ENCODE peak calls at places on chromosome 15, in four cellular contexts. One of them, this sample, is unnamed.

GRCh38 chr15:58724471-58724870 is 25.0 kb downstream of the ADAM10 start:
- DNase-seq in HepG2: no peak
- DNase-seq in WTC11: no peak
- DNase-seq in GM12878: peak; percentile 71
- DNase-seq in this sample: no peak

GRCh38 chr15:87661481-87661880 is 595.1 kb downstream of the NTRK3 start:
- DNase-seq in HepG2: no peak
- DNase-seq in WTC11: no peak
- DNase-seq in GM12878: no peak
- DNase-seq in this sample: no peak

GRCh38 chr15:75237316-75237982 is 20.7 kb upstream of the GOLGA6C start:
- DNase-seq in HepG2: no peak
- DNase-seq in WTC11: peak; percentile 13
- DNase-seq in GM12878: no peak
- DNase-seq in this sample: no peak

GRCh38 chr15:39084683-39085530 is 496.0 kb upstream of the THBS1 start:
- DNase-seq in HepG2: peak; percentile 21
- DNase-seq in WTC11: no peak
- DNase-seq in GM12878: no peak
- DNase-seq in this sample: no peak

GRCh38 chr15:56058986-56059385 is 65.6 kb upstream of the NEDD4 start:
- DNase-seq in HepG2: no peak
- DNase-seq in WTC11: no peak
- DNase-seq in GM12878: no peak
- DNase-seq in this sample: no peak

GRCh38 chr15:35486296-35486695 is 59.7 kb downstream of the DPH6 start:
- DNase-seq in HepG2: no peak
- DNase-seq in WTC11: no peak
- DNase-seq in GM12878: no peak
- DNase-seq in this sample: no peak

GRCh38 chr15:25858952-25859760 is 4.0 kb downstream of the ATP10A start:
- DNase-seq in HepG2: no peak
- DNase-seq in WTC11: no peak
- DNase-seq in GM12878: no peak
- DNase-seq in this sample: no peak

GRCh38 chr15:75921732-75922703 is 18.3 kb downstream of the FBXO22 start:
- DNase-seq in HepG2: peak; percentile 51
- DNase-seq in WTC11: peak; percentile 28
- DNase-seq in GM12878: no peak
- DNase-seq in this sample: no peak

GRCh38 chr15:76342382-76343201 is 6.0 kb downstream of the ISL2 start:
- DNase-seq in HepG2: no peak
- DNase-seq in WTC11: peak; percentile 78
- DNase-seq in GM12878: no peak
- DNase-seq in this sample: no peak

GRCh38 chr15:100902436-100903190 is 16.5 kb upstream of the LRRK1 start:
- DNase-seq in HepG2: peak; percentile 7
- DNase-seq in WTC11: no peak
- DNase-seq in GM12878: no peak
- DNase-seq in this sample: no peak

GRCh38 chr15:60093273-60094067 is 89.4 kb downstream of the FOXB1 start:
- DNase-seq in HepG2: peak; percentile 59
- DNase-seq in WTC11: no peak
- DNase-seq in GM12878: no peak
- DNase-seq in this sample: no peak

GRCh38 chr15:33206366-33206765 is 11.9 kb upstream of the FMN1 start:
- DNase-seq in HepG2: no peak
- DNase-seq in WTC11: no peak
- DNase-seq in GM12878: no peak
- DNase-seq in this sample: no peak

GRCh38 chr15:78256044-78256437 is 8.3 kb upstream of the DNAJA4 start:
- DNase-seq in HepG2: no peak
- DNase-seq in WTC11: no peak
- DNase-seq in GM12878: no peak
- DNase-seq in this sample: no peak

GRCh38 chr15:94375997-94376396 is 144.6 kb downstream of the MCTP2 start:
- DNase-seq in HepG2: no peak
- DNase-seq in WTC11: peak; percentile 18
- DNase-seq in GM12878: no peak
- DNase-seq in this sample: no peak

GRCh38 chr15:34684351-34684750 is 70.4 kb downstream of the GJD2 start:
- DNase-seq in HepG2: no peak
- DNase-seq in WTC11: no peak
- DNase-seq in GM12878: no peak
- DNase-seq in this sample: no peak

GRCh38 chr15:58582150-58582549 is 150.4 kb downstream of the LIPC start:
- DNase-seq in HepG2: no peak
- DNase-seq in WTC11: no peak
- DNase-seq in GM12878: no peak
- DNase-seq in this sample: no peak

GRCh38 chr15:75176404-75176761 is 25.3 kb upstream of the C15orf39 start:
- DNase-seq in HepG2: peak; percentile 32
- DNase-seq in WTC11: no peak
- DNase-seq in GM12878: no peak
- DNase-seq in this sample: no peak

GRCh38 chr15:67915374-67916050 is 75.7 kb upstream of the RNU6-1 start:
- DNase-seq in HepG2: peak; percentile 96
- DNase-seq in WTC11: no peak
- DNase-seq in GM12878: no peak
- DNase-seq in this sample: no peak

GRCh38 chr15:79743032-79743431 is 153.8 kb downstream of the MTHFS start:
- DNase-seq in HepG2: no peak
- DNase-seq in WTC11: no peak
- DNase-seq in GM12878: no peak
- DNase-seq in this sample: no peak

GRCh38 chr15:71191296-71191695 is 76.0 kb downstream of the THSD4 start:
- DNase-seq in HepG2: no peak
- DNase-seq in WTC11: no peak
- DNase-seq in GM12878: no peak
- DNase-seq in this sample: no peak

GRCh38 chr15:39192376-39192775 is 388.5 kb upstream of the THBS1 start:
- DNase-seq in HepG2: no peak
- DNase-seq in WTC11: no peak
- DNase-seq in GM12878: no peak
- DNase-seq in this sample: no peak

GRCh38 chr15:72902245-72902928 is 118.8 kb upstream of the ADPGK start:
- DNase-seq in HepG2: no peak
- DNase-seq in WTC11: no peak
- DNase-seq in GM12878: no peak
- DNase-seq in this sample: no peak

GRCh38 chr15:70627322-70627721 is 136.0 kb downstream of the UACA start:
- DNase-seq in HepG2: no peak
- DNase-seq in WTC11: no peak
- DNase-seq in GM12878: no peak
- DNase-seq in this sample: no peak

GRCh38 chr15:71802770-71803169 is 7.6 kb upstream of the NR2E3 start:
- DNase-seq in HepG2: no peak
- DNase-seq in WTC11: peak; percentile 88
- DNase-seq in GM12878: no peak
- DNase-seq in this sample: peak; percentile 65

GRCh38 chr15:39459538-39459937 is 121.3 kb upstream of the THBS1 start:
- DNase-seq in HepG2: no peak
- DNase-seq in WTC11: no peak
- DNase-seq in GM12878: no peak
- DNase-seq in this sample: no peak

GRCh38 chr15:96457852-96458251 is 127.4 kb downstream of the NR2F2 start:
- DNase-seq in HepG2: no peak
- DNase-seq in WTC11: no peak
- DNase-seq in GM12878: no peak
- DNase-seq in this sample: no peak

GRCh38 chr15:59867436-59867835 is 136.7 kb upstream of the FOXB1 start:
- DNase-seq in HepG2: no peak
- DNase-seq in WTC11: no peak
- DNase-seq in GM12878: no peak
- DNase-seq in this sample: no peak

GRCh38 chr15:95734422-95735316 is 595.8 kb upstream of the NR2F2 start:
- DNase-seq in HepG2: no peak
- DNase-seq in WTC11: no peak
- DNase-seq in GM12878: no peak
- DNase-seq in this sample: peak; percentile 17

GRCh38 chr15:44588541-44588940 is 51.6 kb downstream of the EIF3J start:
- DNase-seq in HepG2: peak; percentile 68
- DNase-seq in WTC11: no peak
- DNase-seq in GM12878: no peak
- DNase-seq in this sample: no peak

GRCh38 chr15:44585633-44586032 is 48.7 kb downstream of the EIF3J start:
- DNase-seq in HepG2: no peak
- DNase-seq in WTC11: no peak
- DNase-seq in GM12878: no peak
- DNase-seq in this sample: no peak

GRCh38 chr15:44580105-44580504 is 43.2 kb downstream of the EIF3J start:
- DNase-seq in HepG2: no peak
- DNase-seq in WTC11: no peak
- DNase-seq in GM12878: no peak
- DNase-seq in this sample: no peak

GRCh38 chr15:44584162-44584749 is 47.3 kb downstream of the EIF3J start:
- DNase-seq in HepG2: peak; percentile 36
- DNase-seq in WTC11: peak; percentile 67
- DNase-seq in GM12878: no peak
- DNase-seq in this sample: no peak
- TF ChIP-seq TCF7 in HepG2: no peak
- TF ChIP-seq TCF7 in WTC11: no peak
- TF ChIP-seq TCF7 in GM12878: no peak
- TF ChIP-seq TCF7 in this sample: no peak

GRCh38 chr15:63453181-63453905 is 51.0 kb upstream of the USP3 start:
- DNase-seq in HepG2: no peak
- DNase-seq in WTC11: no peak
- DNase-seq in GM12878: no peak
- DNase-seq in this sample: no peak
- TF ChIP-seq TCF7 in HepG2: no peak
- TF ChIP-seq TCF7 in WTC11: no peak
- TF ChIP-seq TCF7 in GM12878: no peak
- TF ChIP-seq TCF7 in this sample: no peak

DNA sequence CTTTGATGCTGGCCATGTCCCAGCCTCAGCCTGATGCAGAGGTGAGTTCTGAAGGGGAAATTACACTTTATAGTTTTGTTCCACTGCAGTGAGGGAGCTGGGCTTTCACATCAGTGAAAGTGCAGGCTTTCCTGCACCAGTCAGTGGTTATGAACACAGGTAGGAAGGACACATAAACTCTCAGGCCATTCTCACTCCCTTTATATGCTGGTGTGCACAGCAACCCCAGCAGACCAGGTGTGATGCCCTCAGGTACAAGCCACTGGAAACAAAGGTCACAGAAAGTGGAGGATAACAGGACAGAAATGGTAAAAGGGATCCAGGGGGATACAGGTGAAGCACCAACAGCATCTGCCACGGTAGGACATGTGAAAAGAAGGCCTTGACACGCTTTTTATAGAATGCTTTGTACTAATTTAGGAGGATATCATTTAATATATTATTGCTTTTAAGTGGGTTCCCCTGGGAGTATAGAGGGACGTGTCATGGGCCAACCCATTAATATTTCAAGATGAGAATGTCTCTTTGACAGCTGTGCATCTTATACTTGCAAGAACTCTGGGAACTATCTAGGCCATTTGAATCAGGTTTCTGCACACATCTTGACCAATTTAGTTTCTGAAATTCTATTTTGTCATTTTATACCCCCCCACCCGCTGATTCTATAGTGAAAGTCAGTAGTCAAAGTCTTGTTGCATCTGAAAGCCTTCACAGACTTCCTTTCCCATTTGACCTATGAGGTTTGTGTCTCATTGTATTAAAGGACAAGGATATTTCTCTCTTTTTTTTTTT is 25.0 kb upstream of the BLM start:
- DNase-seq in HepG2: no peak
- DNase-seq in WTC11: no peak
- DNase-seq in GM12878: peak; percentile 84
- DNase-seq in this sample: no peak
- TF ChIP-seq TCF7 in HepG2: no peak
- TF ChIP-seq TCF7 in WTC11: no peak
- TF ChIP-seq TCF7 in GM12878: peak; percentile 44
- TF ChIP-seq TCF7 in this sample: no peak

GRCh38 chr15:74041777-74042435 is 40.4 kb downstream of the GOLGA6A start:
- DNase-seq in HepG2: no peak
- DNase-seq in WTC11: no peak
- DNase-seq in GM12878: no peak
- DNase-seq in this sample: no peak

GRCh38 chr15:74044267-74045110 is 37.9 kb downstream of the GOLGA6A start:
- DNase-seq in HepG2: no peak
- DNase-seq in WTC11: no peak
- DNase-seq in GM12878: no peak
- DNase-seq in this sample: no peak

GRCh38 chr15:74041311-74041756 is 41.0 kb downstream of the GOLGA6A start:
- DNase-seq in HepG2: no peak
- DNase-seq in WTC11: no peak
- DNase-seq in GM12878: no peak
- DNase-seq in this sample: no peak

GRCh38 chr15:74043425-74044266 is 38.7 kb downstream of the GOLGA6A start:
- DNase-seq in HepG2: no peak
- DNase-seq in WTC11: no peak
- DNase-seq in GM12878: no peak
- DNase-seq in this sample: no peak

GRCh38 chr15:74042603-74043424 is 39.5 kb downstream of the GOLGA6A start:
- DNase-seq in HepG2: no peak
- DNase-seq in WTC11: no peak
- DNase-seq in GM12878: no peak
- DNase-seq in this sample: peak; percentile 11
- TF ChIP-seq TCF7 in HepG2: no peak
- TF ChIP-seq TCF7 in WTC11: no peak
- TF ChIP-seq TCF7 in GM12878: no peak
- TF ChIP-seq TCF7 in this sample: no peak

GRCh38 chr15:48855501-48856440 is 22.2 kb upstream of the EID1 start:
- DNase-seq in HepG2: peak; percentile 33
- DNase-seq in WTC11: no peak
- DNase-seq in GM12878: no peak
- DNase-seq in this sample: peak; percentile 40
- TF ChIP-seq TCF7 in HepG2: no peak
- TF ChIP-seq TCF7 in WTC11: no peak
- TF ChIP-seq TCF7 in GM12878: no peak
- TF ChIP-seq TCF7 in this sample: no peak

GRCh38 chr15:66798426-66799061 is 96.5 kb downstream of the SMAD6 start:
- DNase-seq in HepG2: no peak
- DNase-seq in WTC11: no peak
- DNase-seq in GM12878: no peak
- DNase-seq in this sample: no peak
- TF ChIP-seq TCF7 in HepG2: no peak
- TF ChIP-seq TCF7 in WTC11: no peak
- TF ChIP-seq TCF7 in GM12878: no peak
- TF ChIP-seq TCF7 in this sample: no peak

DNA sequence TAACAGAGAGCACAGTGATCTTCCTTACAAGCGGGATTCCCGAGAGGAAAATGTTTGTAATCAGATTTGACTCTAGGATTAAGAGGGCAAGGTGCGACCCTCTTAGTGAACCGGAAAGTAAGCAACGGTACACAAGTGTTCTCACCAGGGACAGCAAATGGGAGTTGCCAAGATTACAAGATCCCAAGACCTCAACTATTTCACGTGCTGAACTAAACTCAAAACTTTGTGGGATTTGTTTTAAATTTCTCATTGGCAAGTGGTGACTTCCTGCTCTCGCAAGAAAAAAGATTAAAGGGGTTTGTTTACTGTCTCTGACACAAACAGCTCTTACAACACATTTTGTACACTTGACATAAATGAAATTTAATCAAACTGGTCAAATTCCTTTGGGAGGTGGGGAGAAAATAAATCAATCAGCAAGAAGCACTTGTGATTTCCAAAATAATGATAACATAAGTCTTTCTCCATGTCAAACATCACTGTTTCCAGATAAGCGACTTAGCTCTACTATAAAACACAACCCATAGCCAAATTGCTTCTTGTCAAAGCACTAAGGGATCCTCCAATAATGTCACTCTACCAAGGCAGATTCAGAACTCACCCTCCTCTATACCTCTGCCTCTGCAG is 2.3 kb upstream of the PGPEP1L start:
- DNase-seq in HepG2: no peak
- DNase-seq in WTC11: no peak
- DNase-seq in GM12878: no peak
- DNase-seq in this sample: no peak
- TF ChIP-seq TCF7 in HepG2: no peak
- TF ChIP-seq TCF7 in WTC11: no peak
- TF ChIP-seq TCF7 in GM12878: no peak
- TF ChIP-seq TCF7 in this sample: no peak